ENCODE peak calls at places on chromosomes 16 and 17, in four cellular contexts. V, O, Q and G are unnamed samples.
A peak's percentile ranks its signal among the peaks of the same experiment; 100 is the strongest.

GRCh38 chr17:6639014-6639650 is 1.4 kb downstream of the KIAA0753 start:
- DNase-seq in V (peak; percentile 9), O (no peak), Q (no peak), G (no peak)

GRCh38 chr17:79840989-79841286 is 1.7 kb upstream of the CBX4 start:
- DNase-seq in V (no peak), O (no peak), Q (no peak), G (no peak)

GRCh38 chr16:22278418-22278817 is 18.8 kb upstream of the POLR3E start:
- DNase-seq in V (no peak), O (no peak), Q (no peak), G (no peak)

GRCh38 chr16:88975511-88976061 is 1.4 kb downstream of the CBFA2T3 start:
- DNase-seq in V (no peak), O (no peak), Q (no peak), G (no peak)

GRCh38 chr16:88066680-88067529 is 115.7 kb downstream of the BANP start:
- DNase-seq in V (no peak), O (no peak), Q (no peak), G (no peak)

GRCh38 chr16:75252946-75253911 is 1.8 kb upstream of the BCAR1 start:
- DNase-seq in V (peak; percentile 99), O (no peak), Q (no peak), G (no peak)

GRCh38 chr16:51637744-51638100 is 486.7 kb upstream of the SALL1 start:
- DNase-seq in V (no peak), O (no peak), Q (no peak), G (no peak)

GRCh38 chr16:1788708-1789100 is 4.8 kb downstream of the IGFALS start:
- DNase-seq in V (no peak), O (no peak), Q (no peak), G (peak; percentile 4)

GRCh38 chr17:71727292-71727691 is 393.5 kb upstream of the SOX9 start:
- DNase-seq in V (no peak), O (no peak), Q (no peak), G (no peak)

DNA sequence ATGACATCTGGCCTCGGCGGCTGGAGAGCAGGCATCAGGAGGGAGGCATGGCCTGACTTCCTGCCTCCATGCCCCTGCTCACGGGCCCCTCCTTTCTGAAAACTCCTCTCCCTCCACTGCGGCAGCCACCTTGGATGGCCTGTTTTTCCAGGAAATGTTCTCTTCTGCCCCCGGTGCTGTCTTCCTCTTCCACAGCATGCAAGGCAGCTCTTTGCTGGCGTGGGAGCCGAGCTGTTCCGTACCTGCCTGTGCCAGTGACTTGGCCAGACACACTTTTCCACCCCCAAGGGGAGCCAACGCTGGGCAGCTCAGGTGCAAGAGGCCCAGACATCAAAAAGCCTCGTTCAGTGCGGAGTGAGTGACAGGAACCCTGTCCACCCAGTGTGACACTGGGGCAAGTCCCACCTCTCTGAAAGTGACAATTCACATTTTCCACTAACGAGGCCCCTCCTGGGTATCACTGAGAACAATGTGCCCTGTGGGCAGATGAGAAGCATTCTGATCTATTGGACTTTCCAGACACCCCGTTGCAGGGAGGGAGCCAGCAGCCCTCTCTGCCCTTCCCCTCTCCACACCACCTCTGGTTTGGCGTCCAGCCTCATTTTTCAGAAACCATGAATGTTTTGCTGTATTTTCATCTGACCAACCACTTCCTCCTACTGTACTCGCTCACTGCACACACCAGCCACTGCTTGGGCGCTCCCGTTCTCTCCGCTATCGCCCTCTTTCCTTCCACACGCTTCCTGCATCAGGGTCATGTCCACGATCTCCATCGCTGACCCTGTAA is 31.1 kb downstream of the NSMCE1 start:
- DNase-seq in V (peak; percentile 23), O (no peak), Q (no peak), G (peak; percentile 73)
- H3K4me3 ChIP-seq in V (no peak overlapping the region), O (no peak overlapping the region), Q (no peak overlapping the region), G (no peak overlapping the region)

DNA sequence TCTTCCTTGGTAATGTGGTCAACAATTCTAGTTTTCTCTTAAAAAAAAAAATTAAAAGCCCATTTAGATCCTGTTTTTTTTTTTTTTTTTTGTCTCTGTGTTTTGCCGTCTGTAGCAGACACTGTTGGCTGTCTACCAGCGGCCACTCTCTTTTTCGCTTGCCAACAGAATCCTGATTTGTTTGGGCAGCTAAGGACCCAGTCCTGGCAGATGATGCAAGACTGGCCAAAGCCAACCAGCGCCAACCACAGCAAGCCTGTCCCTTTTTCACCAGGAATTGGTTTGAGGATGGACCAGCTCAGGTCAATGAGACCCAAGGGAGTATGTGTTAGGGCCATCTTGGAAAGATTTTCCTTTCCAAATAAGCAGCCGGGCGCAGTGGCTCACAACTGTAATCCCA is 28.2 kb downstream of the ST3GAL2 start:
- DNase-seq in V (no peak), O (no peak), Q (no peak), G (no peak)
- TF ChIP-seq CTCF in V (no peak), O (no peak), Q (no peak), G (no peak)

DNA sequence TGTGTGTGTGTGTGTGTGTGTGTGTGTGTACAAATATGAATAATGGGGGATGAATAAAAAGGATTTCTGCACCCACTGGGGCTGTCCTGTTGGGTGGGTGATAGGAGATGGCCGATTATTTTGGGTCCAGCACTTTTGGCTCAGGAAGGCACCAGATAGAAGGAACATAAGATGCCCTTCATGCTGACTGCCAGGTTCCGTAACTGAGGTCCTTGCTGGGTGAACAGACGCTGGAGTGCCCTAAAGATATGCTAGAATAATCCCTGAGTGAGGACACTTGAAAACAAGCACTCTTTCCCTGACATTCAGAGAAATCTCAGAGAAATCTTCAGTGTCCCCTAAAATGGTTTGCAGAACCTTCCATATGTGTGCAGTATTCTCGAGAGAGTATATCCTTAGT is 17.7 kb downstream of the IRX6 start:
- DNase-seq in V (no peak), O (no peak), Q (no peak), G (no peak)
- H3K27me3 ChIP-seq in V (peaks cover 8% of the 10 kb centered on the region), O (peaks cover 2% of the 10 kb centered on the region), Q (no peaks in the 10 kb centered on the region), G (no peaks in the 10 kb centered on the region)

DNA sequence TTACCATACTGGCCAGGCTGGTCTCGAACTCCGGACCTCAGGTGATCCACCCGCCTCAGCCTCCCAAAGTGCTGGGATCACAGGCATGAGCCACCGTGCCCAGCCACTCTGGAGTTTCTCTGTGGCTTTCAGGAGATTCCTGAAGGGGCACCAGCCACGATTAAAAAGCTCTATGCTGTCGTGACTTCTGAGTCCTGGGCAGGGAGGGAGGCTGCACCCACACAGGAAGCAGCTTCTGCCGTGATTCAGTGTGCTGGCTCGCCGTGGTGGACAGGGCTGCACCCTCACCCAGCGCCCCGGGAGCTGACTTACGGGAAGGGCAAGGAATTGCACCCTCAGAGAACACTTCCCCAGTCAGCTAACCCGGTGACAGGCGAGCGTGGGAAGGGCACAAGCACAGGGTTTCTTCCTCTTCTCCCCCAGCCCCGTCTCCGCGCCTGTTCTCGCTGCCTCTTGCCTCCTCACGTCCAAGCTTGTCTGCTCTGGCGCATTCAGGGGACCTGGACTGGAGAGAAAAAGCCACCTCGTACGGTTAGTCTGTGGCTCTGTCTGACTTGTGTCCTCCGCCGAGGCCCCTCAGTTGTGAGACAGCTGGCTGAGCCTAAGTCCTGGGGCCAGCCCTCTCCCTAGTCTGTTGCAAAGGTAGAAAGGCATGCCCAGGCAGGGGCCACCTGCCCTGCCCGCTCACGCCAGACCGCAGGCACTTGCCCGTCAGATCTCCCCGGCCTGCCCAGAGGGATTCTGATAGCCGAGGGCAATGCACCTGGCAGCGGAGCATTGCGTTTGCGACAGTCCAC is 145.0 kb downstream of the SEC14L1 start:
- DNase-seq in V (no peak), O (no peak), Q (peak; percentile 50), G (no peak)
- H3K4me3 ChIP-seq in V (no peak overlapping the region), O (peak overlapping the region; percentile 6), Q (no peak overlapping the region), G (no peak overlapping the region)